ENCODE peak calls at places on chromosomes 4 and X, in five cellular contexts. B, W, X, G and S are unnamed samples.

GRCh38 chr4:140637836-140638235 is 69.1 kb upstream of the UCP1 start:
- DNase-seq in B (no peak), W (no peak), X (no peak), G (peak; percentile 34), S (no peak)

GRCh38 chr4:54661156-54661555 is 3.4 kb downstream of the KIT start:
- DNase-seq in B (no peak), W (peak; percentile 19), X (no peak), G (no peak), S (no peak)

GRCh38 chrX:1537031-1537715 is at the start of gene P2RY8:
- DNase-seq in B (peak; percentile 76), W (peak; percentile 5), X (peak; percentile 55), G (peak; percentile 85), S (no peak)

GRCh38 chr4:75432683-75433082 is 81.5 kb downstream of the RCHY1 start:
- DNase-seq in B (no peak), W (peak; percentile 17), X (no peak), G (no peak), S (no peak)

GRCh38 chr4:2996437-2996836 is 33.1 kb downstream of the GRK4 start:
- DNase-seq in B (no peak), W (no peak), X (no peak), G (no peak), S (no peak)

GRCh38 chr4:183729430-183730328 is 70.6 kb downstream of the TRAPPC11 start:
- DNase-seq in B (no peak), W (peak; percentile 97), X (no peak), G (no peak), S (no peak)

GRCh38 chrX:133258481-133258880 is 40.3 kb upstream of the TFDP3 start:
- DNase-seq in B (no peak), W (peak; percentile 34), X (no peak), G (no peak), S (no peak)

GRCh38 chr4:138952405-138952804 is 63.2 kb upstream of the NOCT start:
- DNase-seq in B (no peak), W (peak; percentile 84), X (no peak), G (no peak), S (no peak)

GRCh38 chr4:169766741-169767140 is 9.0 kb upstream of the HPF1 start:
- DNase-seq in B (no peak), W (no peak), X (no peak), G (no peak), S (no peak)
- H3K27me3 ChIP-seq in B (no peaks in the 10 kb centered on the region), W (no peaks in the 10 kb centered on the region), X (no peaks in the 10 kb centered on the region), G (no peaks in the 10 kb centered on the region), S (no peaks in the 10 kb centered on the region)

GRCh38 chr4:41890085-41890484 is 45.1 kb upstream of the TMEM33 start:
- DNase-seq in B (no peak), W (no peak), X (no peak), G (no peak), S (no peak)

GRCh38 chr4:41889328-41889727 is 45.9 kb upstream of the TMEM33 start:
- DNase-seq in B (no peak), W (no peak), X (no peak), G (no peak), S (no peak)

GRCh38 chr4:41885456-41885855 is 49.8 kb upstream of the TMEM33 start:
- DNase-seq in B (no peak), W (no peak), X (no peak), G (no peak), S (no peak)

GRCh38 chr4:41887322-41887721 is 47.9 kb upstream of the TMEM33 start:
- DNase-seq in B (no peak), W (no peak), X (no peak), G (no peak), S (no peak)

DNA sequence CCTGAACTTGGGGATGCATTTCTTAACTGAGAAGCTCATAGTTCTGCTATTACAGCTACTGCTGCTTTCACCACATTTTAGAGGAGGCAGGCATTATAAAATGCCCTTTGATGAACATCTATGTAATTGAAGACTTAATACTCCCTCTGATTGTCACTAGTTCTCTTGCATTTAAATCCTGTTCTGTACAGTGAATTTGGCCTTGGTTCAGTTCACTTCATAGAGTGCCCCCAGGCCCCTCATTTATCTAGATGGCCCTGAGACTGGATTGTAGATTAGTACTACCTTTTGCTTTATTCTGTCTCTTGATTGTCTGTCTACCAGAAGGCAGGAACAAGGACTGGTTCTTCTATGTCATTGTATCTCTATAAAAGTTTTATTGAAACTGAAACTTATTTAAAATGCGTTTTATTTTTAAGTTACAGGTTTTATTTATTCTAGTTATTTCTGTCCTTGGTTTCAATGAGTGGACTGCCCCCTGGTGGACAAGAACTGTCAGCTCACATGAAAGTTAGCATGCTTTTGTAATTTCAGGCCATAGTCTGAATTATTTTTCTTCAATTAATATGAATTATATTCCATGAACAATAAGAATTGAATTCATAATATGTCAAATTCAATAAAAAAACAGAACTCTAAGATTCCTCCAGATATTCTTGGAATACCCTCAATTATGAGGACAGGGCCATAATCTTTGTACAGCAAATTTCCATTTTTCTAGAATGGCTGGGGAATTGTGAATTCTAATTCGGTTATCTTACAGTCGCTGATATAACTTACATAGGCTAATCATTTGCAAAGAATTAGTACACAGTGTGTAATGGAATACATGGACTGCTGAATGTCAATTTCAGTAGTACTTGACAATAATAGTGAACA is 47.2 kb upstream of the TMEM33 start:
- DNase-seq in B (no peak), W (no peak), X (no peak), G (peak; percentile 55), S (no peak)
- H3K4me3 ChIP-seq in B (no peak overlapping the region), W (no peak overlapping the region), X (no peak overlapping the region), G (no peak overlapping the region), S (no peak overlapping the region)

GRCh38 chr4:173539986-173540385 is 10.0 kb upstream of the HAND2 start:
- DNase-seq in B (no peak), W (no peak), X (no peak), G (no peak), S (no peak)
- H3K27me3 ChIP-seq in B (no peaks in the 10 kb centered on the region), W (peaks cover 49% of the 10 kb centered on the region), X (peaks cover 43% of the 10 kb centered on the region), G (no peaks in the 10 kb centered on the region), S (peaks cover 20% of the 10 kb centered on the region)

GRCh38 chr4:101693842-101694398 is 96.6 kb upstream of the BANK1 start:
- DNase-seq in B (no peak), W (peak; percentile 80), X (no peak), G (no peak), S (no peak)
- H3K4me3 ChIP-seq in B (no peak overlapping the region), W (no peak overlapping the region), X (no peak overlapping the region), G (no peak overlapping the region), S (no peak overlapping the region)

GRCh38 chr4:6472387-6473263 is at the start of gene PPP2R2C:
- DNase-seq in B (no peak), W (no peak), X (no peak), G (no peak), S (peak; percentile 68)
- H3K27me3 ChIP-seq in B (no peaks in the 10 kb centered on the region), W (peaks cover 23% of the 10 kb centered on the region), X (peaks cover 61% of the 10 kb centered on the region), G (no peaks in the 10 kb centered on the region), S (peaks cover 94% of the 10 kb centered on the region)

DNA sequence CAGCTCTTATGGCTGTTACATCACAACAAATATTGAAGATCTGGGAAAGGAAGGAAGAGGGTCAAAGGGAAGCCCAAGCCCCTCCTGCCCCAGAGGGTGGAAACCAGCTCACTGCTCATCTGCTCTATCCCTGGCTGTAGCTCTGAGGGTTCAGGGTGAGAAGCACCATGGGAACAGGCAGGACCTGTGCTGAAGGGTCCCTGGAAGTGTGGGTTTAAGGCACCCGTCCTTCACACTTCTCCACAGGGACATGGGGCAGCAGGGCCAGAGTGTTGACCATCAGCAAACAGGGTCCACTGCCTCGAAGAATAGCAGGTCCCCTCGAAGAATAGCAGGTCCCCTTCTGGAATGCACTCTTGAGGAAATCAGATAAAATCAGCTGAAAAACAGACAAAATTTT is 4.4 kb downstream of the RTL5 start:
- DNase-seq in B (no peak), W (no peak), X (no peak), G (no peak), S (no peak)
- H3K4me3 ChIP-seq in B (no peak overlapping the region), W (no peak overlapping the region), X (no peak overlapping the region), G (no peak overlapping the region), S (no peak overlapping the region)

GRCh38 chrX:17861496-17862011 is 456 bp upstream of the RAI2 start:
- DNase-seq in B (no peak), W (no peak), X (no peak), G (no peak), S (no peak)

GRCh38 chrX:17860179-17860780 is 818 bp downstream of the RAI2 start:
- DNase-seq in B (peak; percentile 73), W (no peak), X (no peak), G (peak; percentile 52), S (no peak)

GRCh38 chrX:17854521-17854920 is 6.6 kb downstream of the RAI2 start:
- DNase-seq in B (no peak), W (no peak), X (no peak), G (peak; percentile 72), S (no peak)

GRCh38 chrX:17860811-17861495 is at the start of gene RAI2:
- DNase-seq in B (peak; percentile 66), W (no peak), X (peak; percentile 25), G (peak; percentile 75), S (no peak)

DNA sequence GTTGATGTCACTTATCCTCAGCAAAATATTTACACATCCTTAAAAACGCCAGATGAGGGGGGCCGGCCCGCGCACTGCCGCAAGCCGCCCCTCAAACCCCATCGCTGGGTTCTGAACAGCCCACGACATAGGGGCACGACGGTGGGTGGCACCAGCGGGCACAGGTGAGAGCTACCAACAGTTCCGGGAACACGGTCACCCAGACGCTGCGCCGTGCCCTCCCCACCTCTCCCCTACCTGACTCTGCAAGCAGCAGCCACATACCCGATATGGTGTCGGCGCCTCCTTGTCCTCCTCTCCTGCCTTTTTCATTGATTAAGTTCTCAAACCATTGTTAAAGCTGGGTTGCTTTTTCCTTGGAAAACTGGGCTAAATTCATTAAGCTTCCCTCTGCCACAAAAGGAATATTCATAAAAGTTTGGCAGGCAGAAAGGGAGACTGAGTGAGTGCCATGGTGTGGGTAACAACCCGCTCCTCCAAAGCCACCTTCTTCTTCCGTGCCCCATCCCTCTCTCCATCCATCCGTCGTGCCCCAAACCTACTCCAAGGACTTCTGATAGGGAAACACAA is 1.4 kb downstream of the RAI2 start:
- DNase-seq in B (peak; percentile 47), W (no peak), X (no peak), G (peak; percentile 57), S (no peak)
- H3K27me3 ChIP-seq in B (no peaks in the 10 kb centered on the region), W (peaks cover 25% of the 10 kb centered on the region), X (no peaks in the 10 kb centered on the region), G (no peaks in the 10 kb centered on the region), S (no peaks in the 10 kb centered on the region)